ENCODE peak calls at places on chromosomes 11 and 22, in four cellular contexts. Z is choroid plexus epithelial cell, K is adrenal gland, U is foreskin fibroblast. V is an unnamed sample.

GRCh38 chr22:27724706-27725105 is 76.8 kb downstream of the MN1 start:
- DNase-seq in Z (no peak), K (peak), U (no peak), V (no peak)

GRCh38 chr11:66314561-66315497 is 2.0 kb downstream of the CD248 start:
- DNase-seq in Z (no peak), K (no peak), U (no peak), V (no peak)

GRCh38 chr11:73344191-73344607 is 32.0 kb upstream of the RELT start:
- DNase-seq in Z (no peak), K (no peak), U (no peak), V (no peak)

GRCh38 chr22:39996732-39997131 is 2.0 kb downstream of the FAM83F start:
- DNase-seq in Z (no peak), K (no peak), U (no peak), V (peak)

GRCh38 chr22:32476804-32477203 is 2.2 kb downstream of the FBXO7 start:
- DNase-seq in Z (no peak), K (no peak), U (no peak), V (no peak)

GRCh38 chr11:16184588-16184987 is 171.8 kb downstream of the SOX6 start:
- DNase-seq in Z (peak), K (peak), U (peak), V (peak)

GRCh38 chr22:23281406-23282088 is 101.2 kb downstream of the BCR start:
- DNase-seq in Z (peak), K (peak), U (no peak), V (peak)

GRCh38 chr22:40289991-40290459 is 56.3 kb upstream of the ADSL start:
- DNase-seq in Z (peak), K (no peak), U (no peak), V (no peak)

DNA sequence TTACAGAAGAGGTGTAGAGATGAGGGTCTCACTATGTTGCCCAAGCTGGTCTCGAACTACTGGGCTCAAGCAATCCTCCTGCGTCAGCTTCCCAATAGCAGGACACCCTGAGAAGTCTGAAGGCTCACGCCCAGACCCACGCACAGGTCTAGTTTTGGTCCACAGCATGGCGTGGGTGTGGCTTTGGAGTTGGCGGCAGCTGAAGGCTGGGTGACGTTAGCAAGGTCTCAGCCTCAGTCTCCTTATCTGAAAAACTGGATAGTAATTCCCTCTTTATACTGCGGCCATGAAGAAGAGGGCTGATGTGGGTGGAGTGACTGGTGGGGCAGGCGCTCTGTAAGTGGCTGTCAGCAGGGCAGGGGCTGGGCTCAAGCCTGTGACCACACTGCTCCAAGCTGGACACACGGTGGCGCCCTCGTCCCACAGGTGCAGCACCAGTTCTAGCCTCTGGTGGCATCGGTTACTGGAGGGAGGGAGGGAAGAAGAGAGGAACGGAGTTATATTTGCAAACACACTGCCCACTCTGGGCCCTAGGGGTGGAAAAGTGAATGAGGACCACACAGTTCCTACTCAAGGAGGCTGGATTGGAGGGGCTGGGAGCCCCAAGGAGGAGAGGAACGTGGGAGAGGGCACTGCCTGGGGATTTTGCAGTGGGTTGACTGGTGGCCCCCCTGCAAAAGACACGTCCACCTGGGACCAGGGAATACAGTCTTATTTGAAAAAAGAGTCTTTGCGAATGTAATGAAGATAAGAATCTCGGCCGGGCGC is 19.6 kb upstream of the CARD10 start:
- DNase-seq in Z (peak), K (peak), U (peak), V (peak)
- H3K4me3 ChIP-seq in Z (peak), K (no peak), U (no peak), V (no peak)

DNA sequence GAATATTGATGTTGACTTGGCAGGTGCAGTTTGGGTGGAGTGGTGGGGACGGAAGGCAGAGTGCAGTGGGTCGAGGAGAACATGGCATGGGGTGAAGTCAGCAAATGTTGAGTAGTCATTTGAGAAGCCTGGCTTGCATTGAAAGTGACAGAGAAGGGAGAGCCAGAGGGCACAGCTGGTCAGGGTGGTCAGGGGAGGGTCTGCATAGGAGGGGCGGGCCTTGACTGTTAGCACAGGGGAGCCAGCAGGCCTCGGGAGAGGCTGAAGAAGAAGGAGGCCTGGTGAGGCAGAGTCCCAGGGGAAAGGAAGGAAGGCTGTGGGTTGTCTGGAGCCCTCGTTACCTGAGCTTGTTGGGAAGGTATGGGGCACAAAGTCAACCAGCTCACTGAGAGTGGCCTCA is 230.8 kb upstream of the TBCEL start:
- DNase-seq in Z (no peak), K (no peak), U (no peak), V (no peak)
- TF ChIP-seq CTCF in Z (no peak), K (no peak), U (no peak), V (no peak)

GRCh38 chr22:46046299-46046685 is 69.3 kb upstream of the WNT7B start:
- DNase-seq in Z (no peak), K (no peak), U (no peak), V (no peak)
- H3K4me3 ChIP-seq in Z (no peak), K (no peak), U (peak), V (no peak)

GRCh38 chr11:34512810-34513673 is 552 bp downstream of the ELF5 start:
- DNase-seq in Z (peak), K (peak), U (peak), V (peak)
- TF ChIP-seq CTCF in Z (peak), K (peak), U (peak), V (peak)

DNA sequence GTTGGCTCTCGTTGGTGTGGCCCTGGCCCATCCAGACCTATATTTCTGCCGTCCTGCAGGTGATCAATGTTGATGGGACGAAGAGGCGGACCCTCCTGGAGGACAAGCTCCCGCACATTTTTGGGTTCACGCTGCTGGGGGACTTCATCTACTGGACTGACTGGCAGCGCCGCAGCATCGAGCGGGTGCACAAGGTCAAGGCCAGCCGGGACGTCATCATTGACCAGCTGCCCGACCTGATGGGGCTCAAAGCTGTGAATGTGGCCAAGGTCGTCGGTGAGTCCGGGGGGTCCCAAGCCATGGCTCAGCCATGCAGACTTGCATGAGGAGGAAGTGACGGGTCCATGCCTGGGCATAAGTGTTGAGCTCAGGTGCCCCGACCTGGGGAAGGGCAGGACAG is 57.1 kb upstream of the PPP6R3 start:
- DNase-seq in Z (no peak), K (no peak), U (no peak), V (no peak)
- H3K4me3 ChIP-seq in Z (no peak), K (no peak), U (no peak), V (no peak)

GRCh38 chr11:34745209-34745608 is 124.3 kb downstream of the EHF start:
- DNase-seq in Z (no peak), K (no peak), U (no peak), V (no peak)

GRCh38 chr11:34750692-34751405 is 130.0 kb downstream of the EHF start:
- DNase-seq in Z (no peak), K (no peak), U (no peak), V (no peak)

GRCh38 chr11:34747261-34747660 is 126.4 kb downstream of the EHF start:
- DNase-seq in Z (no peak), K (no peak), U (no peak), V (no peak)

GRCh38 chr11:34749666-34750659 is 129.1 kb downstream of the EHF start:
- DNase-seq in Z (peak), K (peak), U (peak), V (peak)

GRCh38 chr11:34748036-34748435 is 127.1 kb downstream of the EHF start:
- DNase-seq in Z (no peak), K (no peak), U (no peak), V (no peak)
- TF ChIP-seq CTCF in Z (no peak), K (no peak), U (no peak), V (no peak)

V was measured in epithelial cell of esophagus.